ENCODE peak calls at places on chromosomes 6 and 20, in eight cellular contexts. R is upper lobe of left lung, V is transverse colon, Q is K562, Y is thyroid gland, A is suprapubic skin, D is stomach, B is breast epithelium. G is an unnamed sample.

GRCh38 chr20:58642465-58642864 is 8.6 kb upstream of the STX16 start:
- DNase-seq in R (no peak), V (no peak), Q (no peak), Y (no peak), A (peak), D (peak), B (no peak), G (no peak)

GRCh38 chr6:88008821-88009220 is 38.8 kb upstream of the SPACA1 start:
- DNase-seq in R (no peak), V (no peak), Q (no peak), Y (no peak), A (no peak), D (no peak), B (no peak), G (no peak)

GRCh38 chr20:36688630-36689029 is 42.6 kb upstream of the SLA2 start:
- DNase-seq in R (no peak), V (no peak), Q (no peak), Y (no peak), A (no peak), D (no peak), B (no peak), G (no peak)

GRCh38 chr6:150981095-150981494 is 115.6 kb downstream of the MTHFD1L start:
- DNase-seq in R (no peak), V (no peak), Q (no peak), Y (no peak), A (no peak), D (no peak), B (no peak), G (no peak)

GRCh38 chr6:135046912-135047311 is 7.7 kb downstream of the HBS1L start:
- DNase-seq in R (no peak), V (no peak), Q (no peak), Y (no peak), A (no peak), D (no peak), B (no peak), G (no peak)

GRCh38 chr20:24102749-24103148 is 114.2 kb upstream of the GGTLC1 start:
- DNase-seq in R (no peak), V (no peak), Q (no peak), Y (no peak), A (no peak), D (no peak), B (no peak), G (no peak)

GRCh38 chr6:108781419-108782110 is 66.7 kb upstream of the ARMC2 start:
- DNase-seq in R (no peak), V (no peak), Q (no peak), Y (peak), A (no peak), D (no peak), B (no peak), G (peak)

GRCh38 chr6:62272118-62272517 is 13.9 kb downstream of the KHDRBS2 start:
- DNase-seq in R (no peak), V (no peak), Q (no peak), Y (no peak), A (no peak), D (no peak), B (no peak), G (no peak)

GRCh38 chr6:56526860-56527544 is 115.7 kb downstream of the DST start:
- DNase-seq in R (no peak), V (no peak), Q (no peak), Y (no peak), A (no peak), D (no peak), B (no peak), G (no peak)

GRCh38 chr6:135434095-135434494 is 63.4 kb downstream of the AHI1 start:
- DNase-seq in R (no peak), V (no peak), Q (no peak), Y (no peak), A (no peak), D (no peak), B (no peak), G (no peak)

GRCh38 chr6:70563540-70563939 is 3.2 kb upstream of the SDHAF4 start:
- DNase-seq in R (no peak), V (no peak), Q (no peak), Y (no peak), A (no peak), D (no peak), B (no peak), G (peak)

DNA sequence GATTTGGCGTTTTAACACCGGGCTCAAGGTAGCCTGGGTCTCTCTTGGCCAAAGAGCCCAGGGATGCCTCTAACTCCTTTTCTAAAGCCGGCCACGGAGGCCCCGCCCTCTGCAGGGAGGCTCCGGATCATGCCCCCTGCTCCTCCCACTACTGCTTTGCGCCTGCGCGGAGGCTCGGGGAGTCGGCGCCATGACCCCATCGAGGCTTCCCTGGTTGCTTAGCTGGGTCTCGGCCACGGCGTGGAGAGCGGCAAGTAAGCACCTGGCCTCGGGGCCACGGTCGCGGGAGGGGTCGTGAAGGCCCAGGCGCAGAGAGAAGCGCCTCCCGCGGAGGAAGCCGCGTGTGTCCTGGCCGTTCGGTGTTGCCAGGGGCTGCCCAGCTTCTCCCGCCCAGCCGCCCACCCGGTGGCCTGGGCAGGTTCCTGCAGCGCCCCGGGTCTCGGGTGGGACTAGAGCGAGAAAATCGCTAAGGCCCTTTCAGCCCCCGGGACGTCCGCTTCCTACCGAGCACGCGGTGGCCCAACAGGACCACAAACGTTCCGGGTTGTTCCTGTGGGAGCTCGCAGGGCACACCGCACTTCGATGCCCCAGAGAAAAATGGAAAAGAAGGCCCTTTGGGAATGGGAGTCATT is at the start of gene SDHAF4:
- DNase-seq in R (peak), V (peak), Q (peak), Y (peak), A (peak), D (peak), B (peak), G (peak)
- TF ChIP-seq POLR2A in R (no peak), V (peak), Q (peak), Y (peak), A (peak), D (no peak), B (peak), G (peak)

DNA sequence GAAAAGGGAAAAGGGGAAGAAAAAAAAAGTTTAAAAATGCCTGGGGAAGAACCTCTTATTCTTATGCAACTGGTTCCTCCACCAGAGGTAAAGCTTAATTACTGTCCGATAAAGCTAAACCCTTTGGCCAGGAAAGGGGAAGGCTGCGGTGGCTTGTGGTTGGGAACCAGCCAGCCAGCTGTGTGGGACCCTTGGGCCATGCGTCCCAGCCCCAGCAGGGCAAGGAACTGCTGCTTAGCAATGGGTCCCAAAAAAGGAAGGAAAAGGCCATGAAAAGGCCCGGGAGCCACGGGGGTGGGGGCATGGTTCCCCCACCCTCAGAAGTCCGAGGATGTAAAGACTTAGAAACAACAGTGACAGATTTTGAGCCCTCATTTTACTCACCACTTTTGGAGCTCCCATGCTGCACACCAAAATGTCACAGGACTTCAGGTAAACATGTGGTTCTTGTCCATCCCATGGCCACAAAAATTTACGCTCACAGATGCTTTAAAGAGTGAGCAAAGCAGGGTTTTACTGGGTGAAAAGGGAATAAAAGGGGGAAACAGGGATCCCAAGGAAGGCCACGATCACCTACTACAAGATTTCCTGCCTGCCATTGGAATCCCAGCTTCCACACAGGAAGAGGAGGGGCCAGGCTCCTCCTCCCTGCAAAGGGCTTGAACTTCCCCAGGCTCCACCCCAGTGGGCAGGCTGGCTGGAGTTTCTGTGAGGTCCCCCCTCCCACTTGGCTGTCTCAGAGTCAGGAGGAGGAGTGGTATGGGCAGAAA is 1234.7 kb upstream of the GJE1 start:
- DNase-seq in R (no peak), V (peak), Q (peak), Y (no peak), A (peak), D (no peak), B (no peak), G (no peak)
- TF ChIP-seq POLR2A in R (no peak), V (no peak), Q (peak), Y (no peak), A (no peak), D (no peak), B (no peak), G (no peak)

DNA sequence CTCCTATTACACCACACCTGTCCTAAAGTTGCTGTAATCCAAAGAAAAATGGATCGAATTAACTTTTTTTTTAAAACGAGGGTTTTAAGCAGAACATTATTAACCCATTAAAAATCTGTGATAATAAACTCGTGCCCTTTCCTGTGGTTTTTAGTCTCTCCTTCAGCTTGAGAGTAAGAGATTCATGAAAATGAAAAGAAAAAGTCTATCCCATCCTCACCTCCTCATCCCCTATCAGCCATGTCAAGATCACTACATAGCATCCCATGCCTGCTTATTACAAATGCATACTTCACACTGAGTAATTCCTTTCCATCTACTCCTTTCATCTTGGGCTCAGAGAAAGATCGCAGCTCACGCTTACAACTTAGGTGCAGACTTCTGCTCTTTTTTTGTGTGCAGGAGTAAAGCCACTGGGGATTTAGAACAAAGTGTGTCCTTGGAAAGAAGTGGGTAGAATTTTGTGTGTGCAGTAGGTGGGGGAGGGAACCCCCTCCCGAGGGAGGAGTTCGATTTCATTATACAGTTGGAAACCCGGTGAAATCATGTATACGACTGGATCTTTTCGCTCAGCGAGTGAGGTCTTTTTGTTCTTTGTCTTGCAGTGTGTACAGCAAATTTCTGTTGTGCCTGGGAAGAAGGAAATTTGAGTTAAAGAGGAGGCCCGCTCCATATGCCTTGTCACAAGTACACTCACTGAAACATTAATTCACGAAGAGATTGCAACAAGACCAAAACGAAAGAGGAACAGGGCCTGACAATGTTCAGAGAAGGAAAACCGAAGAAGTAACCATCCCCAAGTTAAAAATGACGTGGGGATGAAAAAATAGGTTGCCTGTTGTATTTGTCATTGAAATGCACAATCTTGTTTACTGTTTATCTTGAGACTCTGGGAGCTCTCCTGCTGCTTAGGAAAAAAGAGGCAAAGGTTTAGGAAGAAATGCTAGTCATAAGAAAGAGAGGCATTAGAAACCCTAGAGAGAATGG is 146.5 kb upstream of the ZNF217 start:
- DNase-seq in R (no peak), V (no peak), Q (peak), Y (no peak), A (no peak), D (no peak), B (no peak), G (no peak)
- TF ChIP-seq POLR2A in R (no peak), V (no peak), Q (peak), Y (no peak), A (no peak), D (no peak), B (no peak), G (no peak)

GRCh38 chr6:43217351-43217750 is 11.9 kb downstream of the DNPH1 start:
- DNase-seq in R (peak), V (no peak), Q (no peak), Y (peak), A (no peak), D (no peak), B (no peak), G (no peak)

GRCh38 chr6:43215066-43215465 is 14.2 kb downstream of the DNPH1 start:
- DNase-seq in R (no peak), V (no peak), Q (no peak), Y (no peak), A (no peak), D (no peak), B (no peak), G (no peak)

GRCh38 chr6:43216200-43216599 is 13.1 kb downstream of the DNPH1 start:
- DNase-seq in R (no peak), V (no peak), Q (no peak), Y (no peak), A (no peak), D (no peak), B (no peak), G (no peak)

GRCh38 chr6:43211960-43212359 is 17.3 kb downstream of the DNPH1 start:
- DNase-seq in R (no peak), V (no peak), Q (no peak), Y (no peak), A (no peak), D (no peak), B (no peak), G (no peak)

DNA sequence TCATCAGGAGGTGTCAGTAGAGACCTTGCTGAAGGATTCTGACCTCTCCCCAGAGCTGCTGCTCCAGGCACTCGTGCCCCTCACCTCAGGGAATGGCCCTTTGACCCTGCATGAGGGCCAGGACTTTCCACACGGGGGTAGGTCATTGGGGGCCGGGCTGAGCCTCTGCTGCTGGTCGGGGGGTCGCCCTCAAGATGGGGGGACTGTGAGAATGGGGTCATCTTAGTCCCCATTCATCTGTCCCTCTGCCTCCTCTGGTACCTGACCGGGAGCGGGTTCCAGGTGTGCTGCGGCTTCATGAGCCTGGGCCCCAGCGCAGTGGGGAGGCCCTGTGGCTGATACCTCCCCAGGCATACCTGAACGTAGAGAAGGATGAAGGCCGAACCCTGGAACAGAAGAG is 15.8 kb downstream of the DNPH1 start:
- DNase-seq in R (no peak), V (no peak), Q (no peak), Y (no peak), A (no peak), D (no peak), B (no peak), G (no peak)
- TF ChIP-seq POLR2A in R (no peak), V (no peak), Q (no peak), Y (no peak), A (no peak), D (no peak), B (no peak), G (no peak)

DNA sequence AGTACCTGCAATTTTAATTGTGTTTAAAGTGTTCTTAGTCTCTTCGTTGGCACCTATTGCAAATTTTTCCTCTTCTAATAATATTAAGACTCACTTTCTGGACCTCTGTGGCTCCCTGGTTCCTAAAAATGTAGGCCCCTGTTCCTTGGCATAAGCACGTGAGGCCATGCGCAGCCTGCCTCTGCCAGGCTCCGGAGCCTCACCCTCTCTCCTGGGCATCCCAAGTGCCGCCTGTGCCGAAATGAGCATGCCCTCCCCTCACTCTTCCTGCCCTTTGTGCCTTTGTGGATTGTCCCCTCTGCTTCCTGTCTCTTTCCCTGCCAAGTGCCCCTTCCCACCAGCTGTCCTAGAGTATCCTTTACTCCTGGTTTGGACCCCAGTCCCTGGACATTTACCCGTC is 246.1 kb downstream of the TMEM242 start:
- DNase-seq in R (no peak), V (no peak), Q (no peak), Y (no peak), A (no peak), D (no peak), B (no peak), G (no peak)
- TF ChIP-seq POLR2A in R (no peak), V (no peak), Q (no peak), Y (no peak), A (no peak), D (no peak), B (no peak), G (no peak)

GRCh38 chr6:30493643-30494250 is 4.4 kb downstream of the HLA-E start:
- DNase-seq in R (no peak), V (no peak), Q (peak), Y (no peak), A (no peak), D (no peak), B (no peak), G (no peak)
- TF ChIP-seq POLR2A in R (no peak), V (no peak), Q (no peak), Y (no peak), A (no peak), D (no peak), B (no peak), G (no peak)

GRCh38 chr20:14826926-14827325 is 489.5 kb upstream of the FLRT3 start:
- DNase-seq in R (no peak), V (no peak), Q (no peak), Y (no peak), A (no peak), D (no peak), B (no peak), G (no peak)
- TF ChIP-seq POLR2A in R (no peak), V (no peak), Q (no peak), Y (no peak), A (no peak), D (no peak), B (no peak), G (no peak)